ENCODE peak calls at places on chromosomes 1 and 21, in nine cellular contexts. One of them, this sample, is unnamed.

GRCh38 chr21:36976882-36977651 is 10.6 kb upstream of the HLCS start:
- DNase-seq in Peyer's patch: peak
- DNase-seq in heart left ventricle: no peak
- DNase-seq in foreskin fibroblast: peak
- DNase-seq in A549: peak
- DNase-seq in SK-N-SH: peak
- DNase-seq in fibroblast of lung: peak
- DNase-seq in cardiac fibroblast: peak
- DNase-seq in PC-9: peak
- DNase-seq in this sample: no peak

GRCh38 chr1:101119289-101119688 is 93.7 kb upstream of the DPH5 start:
- DNase-seq in heart left ventricle: no peak
- DNase-seq in SK-N-SH: no peak
- DNase-seq in foreskin fibroblast: no peak
- DNase-seq in A549: no peak
- DNase-seq in cardiac fibroblast: no peak
- DNase-seq in Peyer's patch: no peak
- DNase-seq in PC-9: no peak
- DNase-seq in fibroblast of lung: no peak
- DNase-seq in this sample: no peak

GRCh38 chr1:103110701-103111100 is 2.4 kb upstream of the COL11A1 start:
- DNase-seq in SK-N-SH: no peak
- DNase-seq in fibroblast of lung: peak
- DNase-seq in A549: no peak
- DNase-seq in PC-9: no peak
- DNase-seq in foreskin fibroblast: no peak
- DNase-seq in Peyer's patch: no peak
- DNase-seq in cardiac fibroblast: no peak
- DNase-seq in heart left ventricle: no peak
- DNase-seq in this sample: no peak

GRCh38 chr1:44294588-44295007 is 60.5 kb downstream of the ERI3 start:
- DNase-seq in PC-9: no peak
- DNase-seq in fibroblast of lung: peak
- DNase-seq in foreskin fibroblast: peak
- DNase-seq in heart left ventricle: peak
- DNase-seq in SK-N-SH: peak
- DNase-seq in A549: peak
- DNase-seq in Peyer's patch: peak
- DNase-seq in cardiac fibroblast: peak
- DNase-seq in this sample: peak

GRCh38 chr1:162902372-162902771 is 41.4 kb upstream of the CCDC190 start:
- DNase-seq in PC-9: no peak
- DNase-seq in heart left ventricle: no peak
- DNase-seq in Peyer's patch: no peak
- DNase-seq in fibroblast of lung: peak
- DNase-seq in foreskin fibroblast: peak
- DNase-seq in SK-N-SH: no peak
- DNase-seq in cardiac fibroblast: no peak
- DNase-seq in A549: no peak
- DNase-seq in this sample: no peak

GRCh38 chr1:82141393-82141792 is 340.7 kb downstream of the ADGRL2 start:
- DNase-seq in heart left ventricle: no peak
- DNase-seq in cardiac fibroblast: no peak
- DNase-seq in Peyer's patch: no peak
- DNase-seq in SK-N-SH: no peak
- DNase-seq in foreskin fibroblast: no peak
- DNase-seq in PC-9: no peak
- DNase-seq in A549: no peak
- DNase-seq in fibroblast of lung: no peak
- DNase-seq in this sample: no peak

GRCh38 chr1:6507461-6507911 is 16.0 kb upstream of the PLEKHG5 start:
- DNase-seq in Peyer's patch: no peak
- DNase-seq in heart left ventricle: no peak
- DNase-seq in SK-N-SH: peak
- DNase-seq in PC-9: no peak
- DNase-seq in cardiac fibroblast: no peak
- DNase-seq in fibroblast of lung: no peak
- DNase-seq in A549: no peak
- DNase-seq in foreskin fibroblast: no peak
- DNase-seq in this sample: no peak

GRCh38 chr1:243979396-243979795 is 71.7 kb upstream of the ZBTB18 start:
- DNase-seq in SK-N-SH: peak
- DNase-seq in PC-9: no peak
- DNase-seq in fibroblast of lung: no peak
- DNase-seq in cardiac fibroblast: no peak
- DNase-seq in foreskin fibroblast: no peak
- DNase-seq in heart left ventricle: no peak
- DNase-seq in A549: no peak
- DNase-seq in Peyer's patch: no peak
- DNase-seq in this sample: no peak

GRCh38 chr1:8873506-8874229 is 4.8 kb downstream of the ENO1 start:
- DNase-seq in foreskin fibroblast: peak
- DNase-seq in heart left ventricle: peak
- DNase-seq in fibroblast of lung: peak
- DNase-seq in Peyer's patch: peak
- DNase-seq in PC-9: peak
- DNase-seq in cardiac fibroblast: peak
- DNase-seq in SK-N-SH: no peak
- DNase-seq in A549: peak
- DNase-seq in this sample: peak
- H3K4me3 ChIP-seq in foreskin fibroblast: no peak
- H3K4me3 ChIP-seq in heart left ventricle: no peak
- H3K4me3 ChIP-seq in fibroblast of lung: peak
- H3K4me3 ChIP-seq in Peyer's patch: no peak
- H3K4me3 ChIP-seq in PC-9: peak
- H3K4me3 ChIP-seq in cardiac fibroblast: peak
- H3K4me3 ChIP-seq in SK-N-SH: peak
- H3K4me3 ChIP-seq in A549: peak
- H3K4me3 ChIP-seq in this sample: no peak

GRCh38 chr1:109255673-109256072 is 6.3 kb downstream of the CELSR2 start:
- DNase-seq in fibroblast of lung: no peak
- DNase-seq in Peyer's patch: no peak
- DNase-seq in SK-N-SH: no peak
- DNase-seq in cardiac fibroblast: no peak
- DNase-seq in PC-9: no peak
- DNase-seq in foreskin fibroblast: no peak
- DNase-seq in heart left ventricle: no peak
- DNase-seq in A549: no peak
- DNase-seq in this sample: no peak

GRCh38 chr1:109252893-109253802 is 3.8 kb downstream of the CELSR2 start:
- DNase-seq in foreskin fibroblast: no peak
- DNase-seq in fibroblast of lung: peak
- DNase-seq in heart left ventricle: no peak
- DNase-seq in A549: no peak
- DNase-seq in PC-9: no peak
- DNase-seq in cardiac fibroblast: peak
- DNase-seq in SK-N-SH: peak
- DNase-seq in Peyer's patch: no peak
- DNase-seq in this sample: no peak

GRCh38 chr1:109254621-109255096 is 5.3 kb downstream of the CELSR2 start:
- DNase-seq in A549: peak
- DNase-seq in PC-9: no peak
- DNase-seq in cardiac fibroblast: no peak
- DNase-seq in heart left ventricle: no peak
- DNase-seq in SK-N-SH: peak
- DNase-seq in fibroblast of lung: no peak
- DNase-seq in foreskin fibroblast: no peak
- DNase-seq in Peyer's patch: no peak
- DNase-seq in this sample: no peak

GRCh38 chr1:109255097-109255651 is 5.8 kb downstream of the CELSR2 start:
- DNase-seq in heart left ventricle: no peak
- DNase-seq in Peyer's patch: no peak
- DNase-seq in PC-9: no peak
- DNase-seq in SK-N-SH: peak
- DNase-seq in cardiac fibroblast: no peak
- DNase-seq in foreskin fibroblast: no peak
- DNase-seq in fibroblast of lung: no peak
- DNase-seq in A549: no peak
- DNase-seq in this sample: no peak

DNA sequence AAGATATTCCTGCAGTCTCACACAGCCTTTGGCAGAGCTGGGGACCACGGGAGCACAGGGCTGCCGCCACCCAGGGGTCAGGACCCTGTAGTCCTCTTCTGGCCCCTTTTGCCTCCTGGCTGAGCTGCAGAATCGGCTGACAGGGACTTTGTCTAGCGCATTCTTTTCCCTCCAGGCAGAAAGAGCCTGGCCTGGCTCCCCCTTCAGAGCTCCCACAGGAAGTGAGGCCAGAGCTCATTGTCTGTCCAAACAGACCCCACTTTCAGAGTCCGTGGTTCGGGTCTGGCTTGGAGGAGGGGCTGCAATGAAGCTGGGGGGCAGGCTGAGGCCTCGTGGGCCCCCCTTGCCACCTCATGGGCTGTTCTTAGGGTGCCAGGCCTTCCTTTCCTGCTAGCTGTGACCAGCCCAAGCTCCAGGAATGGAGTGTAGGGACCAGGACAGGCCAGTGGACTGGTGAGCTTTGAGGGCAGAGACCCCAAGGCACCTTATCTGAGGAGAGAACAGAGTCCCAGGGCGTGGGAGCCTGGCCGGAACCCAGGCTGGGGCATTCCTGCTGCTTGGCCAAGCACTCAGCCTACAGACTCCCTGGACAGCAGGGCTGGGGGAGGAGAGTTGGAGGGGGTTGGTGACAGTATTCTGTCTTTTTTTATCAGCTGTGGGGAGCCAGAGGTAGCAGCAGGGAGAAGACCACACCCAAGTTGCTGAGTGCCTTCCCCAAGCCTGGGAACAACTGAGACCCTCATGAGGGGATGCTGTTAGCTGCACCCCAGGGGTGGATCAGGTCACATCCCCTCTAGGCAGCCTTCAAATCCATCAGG is 4.7 kb downstream of the CELSR2 start:
- DNase-seq in fibroblast of lung: peak
- DNase-seq in PC-9: no peak
- DNase-seq in cardiac fibroblast: peak
- DNase-seq in Peyer's patch: no peak
- DNase-seq in SK-N-SH: peak
- DNase-seq in heart left ventricle: no peak
- DNase-seq in A549: no peak
- DNase-seq in foreskin fibroblast: no peak
- DNase-seq in this sample: no peak
- TF ChIP-seq CTCF in fibroblast of lung: no peak
- TF ChIP-seq CTCF in PC-9: no peak
- TF ChIP-seq CTCF in cardiac fibroblast: no peak
- TF ChIP-seq CTCF in Peyer's patch: no peak
- TF ChIP-seq CTCF in SK-N-SH: no peak
- TF ChIP-seq CTCF in heart left ventricle: no peak
- TF ChIP-seq CTCF in A549: no peak
- TF ChIP-seq CTCF in foreskin fibroblast: no peak
- TF ChIP-seq CTCF in this sample: no peak

GRCh38 chr1:231677442-231677841 is 50.9 kb downstream of the DISC1 start:
- DNase-seq in foreskin fibroblast: no peak
- DNase-seq in Peyer's patch: no peak
- DNase-seq in cardiac fibroblast: no peak
- DNase-seq in SK-N-SH: no peak
- DNase-seq in fibroblast of lung: no peak
- DNase-seq in A549: no peak
- DNase-seq in PC-9: no peak
- DNase-seq in heart left ventricle: no peak
- DNase-seq in this sample: no peak

GRCh38 chr1:231674575-231674974 is 48.0 kb downstream of the DISC1 start:
- DNase-seq in heart left ventricle: no peak
- DNase-seq in fibroblast of lung: no peak
- DNase-seq in foreskin fibroblast: no peak
- DNase-seq in PC-9: peak
- DNase-seq in Peyer's patch: no peak
- DNase-seq in cardiac fibroblast: no peak
- DNase-seq in A549: no peak
- DNase-seq in SK-N-SH: no peak
- DNase-seq in this sample: no peak

GRCh38 chr1:231678021-231678432 is 51.4 kb downstream of the DISC1 start:
- DNase-seq in fibroblast of lung: peak
- DNase-seq in SK-N-SH: no peak
- DNase-seq in heart left ventricle: no peak
- DNase-seq in PC-9: no peak
- DNase-seq in cardiac fibroblast: no peak
- DNase-seq in Peyer's patch: no peak
- DNase-seq in A549: no peak
- DNase-seq in foreskin fibroblast: peak
- DNase-seq in this sample: no peak

GRCh38 chr1:231679109-231679508 is 52.5 kb downstream of the DISC1 start:
- DNase-seq in heart left ventricle: no peak
- DNase-seq in PC-9: no peak
- DNase-seq in fibroblast of lung: no peak
- DNase-seq in Peyer's patch: no peak
- DNase-seq in cardiac fibroblast: no peak
- DNase-seq in A549: no peak
- DNase-seq in foreskin fibroblast: no peak
- DNase-seq in SK-N-SH: peak
- DNase-seq in this sample: no peak

GRCh38 chr1:231676487-231676886 is 49.9 kb downstream of the DISC1 start:
- DNase-seq in SK-N-SH: no peak
- DNase-seq in foreskin fibroblast: no peak
- DNase-seq in A549: no peak
- DNase-seq in heart left ventricle: no peak
- DNase-seq in fibroblast of lung: no peak
- DNase-seq in cardiac fibroblast: peak
- DNase-seq in PC-9: no peak
- DNase-seq in Peyer's patch: no peak
- DNase-seq in this sample: no peak
- H3K4me3 ChIP-seq in SK-N-SH: no peak
- H3K4me3 ChIP-seq in foreskin fibroblast: no peak
- H3K4me3 ChIP-seq in A549: no peak
- H3K4me3 ChIP-seq in heart left ventricle: no peak
- H3K4me3 ChIP-seq in fibroblast of lung: no peak
- H3K4me3 ChIP-seq in cardiac fibroblast: no peak
- H3K4me3 ChIP-seq in PC-9: no peak
- H3K4me3 ChIP-seq in Peyer's patch: no peak
- H3K4me3 ChIP-seq in this sample: no peak

GRCh38 chr1:216604771-216605170 is 118.5 kb downstream of the ESRRG start:
- DNase-seq in SK-N-SH: no peak
- DNase-seq in A549: no peak
- DNase-seq in cardiac fibroblast: no peak
- DNase-seq in foreskin fibroblast: no peak
- DNase-seq in Peyer's patch: no peak
- DNase-seq in heart left ventricle: no peak
- DNase-seq in fibroblast of lung: no peak
- DNase-seq in PC-9: no peak
- DNase-seq in this sample: no peak

GRCh38 chr1:216601427-216601751 is 121.8 kb downstream of the ESRRG start:
- DNase-seq in cardiac fibroblast: no peak
- DNase-seq in fibroblast of lung: no peak
- DNase-seq in Peyer's patch: no peak
- DNase-seq in foreskin fibroblast: no peak
- DNase-seq in PC-9: no peak
- DNase-seq in A549: no peak
- DNase-seq in heart left ventricle: no peak
- DNase-seq in SK-N-SH: no peak
- DNase-seq in this sample: no peak

GRCh38 chr1:216598448-216598847 is 124.8 kb downstream of the ESRRG start:
- DNase-seq in PC-9: no peak
- DNase-seq in foreskin fibroblast: no peak
- DNase-seq in Peyer's patch: no peak
- DNase-seq in SK-N-SH: no peak
- DNase-seq in fibroblast of lung: no peak
- DNase-seq in cardiac fibroblast: no peak
- DNase-seq in A549: no peak
- DNase-seq in heart left ventricle: no peak
- DNase-seq in this sample: no peak

GRCh38 chr1:216599851-216600250 is 123.4 kb downstream of the ESRRG start:
- DNase-seq in A549: no peak
- DNase-seq in PC-9: no peak
- DNase-seq in heart left ventricle: no peak
- DNase-seq in foreskin fibroblast: no peak
- DNase-seq in cardiac fibroblast: no peak
- DNase-seq in SK-N-SH: no peak
- DNase-seq in Peyer's patch: no peak
- DNase-seq in fibroblast of lung: no peak
- DNase-seq in this sample: no peak

DNA sequence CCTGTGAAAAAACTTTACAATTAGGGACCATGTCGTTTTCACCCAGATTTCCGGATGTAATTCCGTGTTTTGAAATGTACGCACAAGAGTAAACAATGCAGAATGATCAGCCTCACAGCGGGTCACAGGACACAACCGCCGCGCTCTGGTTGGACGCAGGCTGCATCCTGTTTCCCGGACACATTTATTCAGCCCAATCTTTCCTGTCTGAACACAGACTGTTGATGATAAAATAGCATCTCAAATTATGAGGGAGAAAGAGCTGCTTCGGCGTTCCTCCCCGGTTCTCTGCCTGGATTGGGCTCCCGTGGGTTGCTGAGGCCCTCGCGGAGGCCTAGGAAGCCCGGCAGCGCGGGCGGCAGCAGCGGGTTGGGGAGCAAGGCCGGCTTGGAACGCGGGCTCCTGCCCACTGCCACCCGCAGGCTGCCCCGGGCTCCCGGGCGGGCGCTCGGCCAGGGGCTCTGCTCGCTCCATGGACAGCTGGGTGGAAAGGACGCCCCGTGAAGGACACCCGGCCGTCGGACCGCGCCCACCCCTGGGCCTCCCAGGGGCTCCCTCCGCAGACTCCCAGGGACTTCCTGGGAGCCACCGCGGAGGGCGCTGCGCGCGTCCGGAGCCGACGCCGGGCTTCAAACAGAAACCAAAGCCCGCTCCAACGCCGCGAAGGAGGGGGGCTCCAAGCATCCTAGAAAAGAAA is 122.4 kb downstream of the ESRRG start:
- DNase-seq in heart left ventricle: peak
- DNase-seq in Peyer's patch: peak
- DNase-seq in foreskin fibroblast: peak
- DNase-seq in SK-N-SH: peak
- DNase-seq in cardiac fibroblast: peak
- DNase-seq in fibroblast of lung: peak
- DNase-seq in PC-9: peak
- DNase-seq in A549: peak
- DNase-seq in this sample: peak
- TF ChIP-seq CTCF in heart left ventricle: no peak
- TF ChIP-seq CTCF in Peyer's patch: peak
- TF ChIP-seq CTCF in foreskin fibroblast: peak
- TF ChIP-seq CTCF in SK-N-SH: peak
- TF ChIP-seq CTCF in cardiac fibroblast: peak
- TF ChIP-seq CTCF in fibroblast of lung: peak
- TF ChIP-seq CTCF in PC-9: peak
- TF ChIP-seq CTCF in A549: peak
- TF ChIP-seq CTCF in this sample: no peak

This sample was measured in lower leg skin.